ENCODE peak calls at places on chromosomes 12 and 14, in ten cellular contexts. One of them, this sample, is unnamed.
A peak's percentile ranks its signal among the peaks of the same experiment; 100 is the strongest.

GRCh38 chr12:6135071-6135470 is 10.6 kb upstream of the VWF start:
- DNase-seq in AG04450: no peak
- DNase-seq in brain microvascular endothelial cell: no peak
- DNase-seq in GM13977: no peak
- DNase-seq in HFF-Myc: no peak
- DNase-seq in ovary: no peak
- DNase-seq in fibroblast of the aortic adventitia: peak; percentile 85
- DNase-seq in esophagus squamous epithelium: no peak
- DNase-seq in neural crest cell: no peak
- DNase-seq in A549: no peak
- DNase-seq in this sample: no peak

GRCh38 chr14:100448376-100448775 is 125.2 kb downstream of the SLC25A47 start:
- DNase-seq in brain microvascular endothelial cell: no peak
- DNase-seq in fibroblast of the aortic adventitia: no peak
- DNase-seq in esophagus squamous epithelium: no peak
- DNase-seq in HFF-Myc: no peak
- DNase-seq in A549: no peak
- DNase-seq in GM13977: no peak
- DNase-seq in AG04450: no peak
- DNase-seq in neural crest cell: no peak
- DNase-seq in ovary: no peak
- DNase-seq in this sample: no peak

GRCh38 chr12:3313655-3314305 is 177.2 kb upstream of the PRMT8 start:
- DNase-seq in neural crest cell: no peak
- DNase-seq in AG04450: no peak
- DNase-seq in GM13977: peak; percentile 56
- DNase-seq in A549: peak; percentile 55
- DNase-seq in ovary: no peak
- DNase-seq in esophagus squamous epithelium: no peak
- DNase-seq in HFF-Myc: no peak
- DNase-seq in brain microvascular endothelial cell: no peak
- DNase-seq in fibroblast of the aortic adventitia: no peak
- DNase-seq in this sample: peak; percentile 41

GRCh38 chr12:93244514-93245077 is 133.1 kb upstream of the NUDT4 start:
- DNase-seq in HFF-Myc: no peak
- DNase-seq in GM13977: peak; percentile 28
- DNase-seq in esophagus squamous epithelium: no peak
- DNase-seq in AG04450: no peak
- DNase-seq in A549: no peak
- DNase-seq in fibroblast of the aortic adventitia: no peak
- DNase-seq in neural crest cell: no peak
- DNase-seq in ovary: no peak
- DNase-seq in brain microvascular endothelial cell: no peak
- DNase-seq in this sample: peak; percentile 43

GRCh38 chr14:105420141-105420975 is 731 bp downstream of the MTA1 start:
- DNase-seq in esophagus squamous epithelium: no peak
- DNase-seq in HFF-Myc: no peak
- DNase-seq in neural crest cell: no peak
- DNase-seq in GM13977: peak; percentile 72
- DNase-seq in AG04450: no peak
- DNase-seq in brain microvascular endothelial cell: no peak
- DNase-seq in A549: no peak
- DNase-seq in fibroblast of the aortic adventitia: no peak
- DNase-seq in ovary: no peak
- DNase-seq in this sample: peak; percentile 77

GRCh38 chr12:122203968-122204828 is 689 bp downstream of the B3GNT4 start:
- DNase-seq in brain microvascular endothelial cell: no peak
- DNase-seq in GM13977: no peak
- DNase-seq in esophagus squamous epithelium: no peak
- DNase-seq in ovary: no peak
- DNase-seq in neural crest cell: peak; percentile 32
- DNase-seq in fibroblast of the aortic adventitia: no peak
- DNase-seq in A549: no peak
- DNase-seq in AG04450: no peak
- DNase-seq in HFF-Myc: no peak
- DNase-seq in this sample: peak; percentile 38

GRCh38 chr12:113361574-113362370 is 3.4 kb downstream of the PLBD2 start:
- DNase-seq in brain microvascular endothelial cell: no peak
- DNase-seq in AG04450: no peak
- DNase-seq in esophagus squamous epithelium: no peak
- DNase-seq in HFF-Myc: no peak
- DNase-seq in ovary: peak; percentile 41
- DNase-seq in neural crest cell: no peak
- DNase-seq in A549: no peak
- DNase-seq in fibroblast of the aortic adventitia: peak; percentile 39
- DNase-seq in GM13977: no peak
- DNase-seq in this sample: no peak

GRCh38 chr12:106223485-106224391 is 24.1 kb downstream of the CKAP4 start:
- DNase-seq in esophagus squamous epithelium: no peak
- DNase-seq in AG04450: no peak
- DNase-seq in fibroblast of the aortic adventitia: peak; percentile 72
- DNase-seq in A549: peak; percentile 64
- DNase-seq in brain microvascular endothelial cell: peak; percentile 59
- DNase-seq in GM13977: peak; percentile 84
- DNase-seq in HFF-Myc: peak; percentile 21
- DNase-seq in neural crest cell: peak; percentile 80
- DNase-seq in ovary: peak; percentile 84
- DNase-seq in this sample: peak; percentile 88

GRCh38 chr12:108665608-108666202 is 32.0 kb upstream of the SELPLG start:
- DNase-seq in fibroblast of the aortic adventitia: no peak
- DNase-seq in esophagus squamous epithelium: no peak
- DNase-seq in ovary: no peak
- DNase-seq in HFF-Myc: no peak
- DNase-seq in neural crest cell: no peak
- DNase-seq in GM13977: no peak
- DNase-seq in A549: no peak
- DNase-seq in AG04450: no peak
- DNase-seq in brain microvascular endothelial cell: no peak
- DNase-seq in this sample: no peak

GRCh38 chr12:130838951-130839769 is at the start of gene STX2:
- DNase-seq in AG04450: peak; percentile 39
- DNase-seq in fibroblast of the aortic adventitia: peak; percentile 72
- DNase-seq in GM13977: peak; percentile 97
- DNase-seq in ovary: peak; percentile 91
- DNase-seq in esophagus squamous epithelium: peak; percentile 16
- DNase-seq in HFF-Myc: peak; percentile 55
- DNase-seq in brain microvascular endothelial cell: peak; percentile 70
- DNase-seq in A549: peak; percentile 86
- DNase-seq in neural crest cell: peak; percentile 85
- DNase-seq in this sample: peak; percentile 98

DNA sequence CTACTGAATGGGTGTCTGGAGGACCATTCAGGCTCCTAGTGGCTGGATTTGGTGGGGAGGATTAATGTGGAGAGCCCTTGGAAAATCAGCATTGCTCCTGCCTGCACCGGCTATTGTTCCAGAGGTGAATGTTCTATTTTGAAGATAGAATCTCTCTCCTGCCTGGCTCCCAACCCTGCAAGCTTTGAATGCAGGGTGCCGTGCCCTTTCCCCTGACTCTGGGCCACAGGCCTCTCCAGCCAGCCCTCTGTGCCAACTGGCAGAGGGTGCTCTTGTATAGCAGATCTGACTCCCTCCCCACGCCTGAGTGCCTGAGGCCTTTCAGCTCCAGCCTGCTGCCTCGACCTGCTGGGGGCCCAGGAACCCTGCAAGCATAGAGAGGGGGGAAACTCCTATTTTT is 106.8 kb downstream of the TMEM260 start:
- DNase-seq in AG04450: no peak
- DNase-seq in HFF-Myc: no peak
- DNase-seq in neural crest cell: no peak
- DNase-seq in GM13977: no peak
- DNase-seq in A549: no peak
- DNase-seq in brain microvascular endothelial cell: no peak
- DNase-seq in fibroblast of the aortic adventitia: no peak
- DNase-seq in esophagus squamous epithelium: no peak
- DNase-seq in ovary: no peak
- DNase-seq in this sample: no peak
- TF ChIP-seq CTCF in AG04450: no peak
- TF ChIP-seq CTCF in HFF-Myc: no peak
- TF ChIP-seq CTCF in neural crest cell: peak; percentile 31
- TF ChIP-seq CTCF in GM13977: no peak
- TF ChIP-seq CTCF in A549: no peak
- TF ChIP-seq CTCF in brain microvascular endothelial cell: no peak
- TF ChIP-seq CTCF in fibroblast of the aortic adventitia: no peak
- TF ChIP-seq CTCF in esophagus squamous epithelium: no peak
- TF ChIP-seq CTCF in ovary: no peak
- TF ChIP-seq CTCF in this sample: no peak

GRCh38 chr12:664779-665092 is 1.5 kb upstream of the NINJ2 start:
- DNase-seq in A549: no peak
- DNase-seq in fibroblast of the aortic adventitia: no peak
- DNase-seq in esophagus squamous epithelium: no peak
- DNase-seq in HFF-Myc: no peak
- DNase-seq in AG04450: no peak
- DNase-seq in ovary: no peak
- DNase-seq in GM13977: no peak
- DNase-seq in brain microvascular endothelial cell: no peak
- DNase-seq in neural crest cell: no peak
- DNase-seq in this sample: no peak
- TF ChIP-seq CTCF in A549: no peak
- TF ChIP-seq CTCF in fibroblast of the aortic adventitia: no peak
- TF ChIP-seq CTCF in esophagus squamous epithelium: no peak
- TF ChIP-seq CTCF in HFF-Myc: no peak
- TF ChIP-seq CTCF in AG04450: no peak
- TF ChIP-seq CTCF in ovary: no peak
- TF ChIP-seq CTCF in GM13977: no peak
- TF ChIP-seq CTCF in brain microvascular endothelial cell: no peak
- TF ChIP-seq CTCF in neural crest cell: no peak
- TF ChIP-seq CTCF in this sample: no peak

GRCh38 chr14:77125275-77126073 is 16.1 kb downstream of the ZDHHC22 start:
- DNase-seq in fibroblast of the aortic adventitia: no peak
- DNase-seq in esophagus squamous epithelium: no peak
- DNase-seq in brain microvascular endothelial cell: no peak
- DNase-seq in AG04450: no peak
- DNase-seq in HFF-Myc: no peak
- DNase-seq in GM13977: no peak
- DNase-seq in ovary: no peak
- DNase-seq in A549: no peak
- DNase-seq in neural crest cell: no peak
- DNase-seq in this sample: peak; percentile 11

GRCh38 chr14:77126074-77126325 is 15.6 kb downstream of the ZDHHC22 start:
- DNase-seq in HFF-Myc: no peak
- DNase-seq in fibroblast of the aortic adventitia: no peak
- DNase-seq in esophagus squamous epithelium: no peak
- DNase-seq in AG04450: no peak
- DNase-seq in A549: no peak
- DNase-seq in ovary: no peak
- DNase-seq in GM13977: no peak
- DNase-seq in brain microvascular endothelial cell: no peak
- DNase-seq in neural crest cell: no peak
- DNase-seq in this sample: no peak

GRCh38 chr14:77126461-77126990 is 15.1 kb downstream of the ZDHHC22 start:
- DNase-seq in brain microvascular endothelial cell: no peak
- DNase-seq in fibroblast of the aortic adventitia: no peak
- DNase-seq in ovary: no peak
- DNase-seq in neural crest cell: no peak
- DNase-seq in A549: no peak
- DNase-seq in esophagus squamous epithelium: no peak
- DNase-seq in GM13977: no peak
- DNase-seq in AG04450: no peak
- DNase-seq in HFF-Myc: no peak
- DNase-seq in this sample: peak; percentile 7

GRCh38 chr14:77123381-77124344 is 17.9 kb downstream of the ZDHHC22 start:
- DNase-seq in HFF-Myc: no peak
- DNase-seq in esophagus squamous epithelium: peak; percentile 8
- DNase-seq in brain microvascular endothelial cell: no peak
- DNase-seq in GM13977: no peak
- DNase-seq in fibroblast of the aortic adventitia: no peak
- DNase-seq in AG04450: no peak
- DNase-seq in neural crest cell: no peak
- DNase-seq in A549: no peak
- DNase-seq in ovary: no peak
- DNase-seq in this sample: peak; percentile 15

DNA sequence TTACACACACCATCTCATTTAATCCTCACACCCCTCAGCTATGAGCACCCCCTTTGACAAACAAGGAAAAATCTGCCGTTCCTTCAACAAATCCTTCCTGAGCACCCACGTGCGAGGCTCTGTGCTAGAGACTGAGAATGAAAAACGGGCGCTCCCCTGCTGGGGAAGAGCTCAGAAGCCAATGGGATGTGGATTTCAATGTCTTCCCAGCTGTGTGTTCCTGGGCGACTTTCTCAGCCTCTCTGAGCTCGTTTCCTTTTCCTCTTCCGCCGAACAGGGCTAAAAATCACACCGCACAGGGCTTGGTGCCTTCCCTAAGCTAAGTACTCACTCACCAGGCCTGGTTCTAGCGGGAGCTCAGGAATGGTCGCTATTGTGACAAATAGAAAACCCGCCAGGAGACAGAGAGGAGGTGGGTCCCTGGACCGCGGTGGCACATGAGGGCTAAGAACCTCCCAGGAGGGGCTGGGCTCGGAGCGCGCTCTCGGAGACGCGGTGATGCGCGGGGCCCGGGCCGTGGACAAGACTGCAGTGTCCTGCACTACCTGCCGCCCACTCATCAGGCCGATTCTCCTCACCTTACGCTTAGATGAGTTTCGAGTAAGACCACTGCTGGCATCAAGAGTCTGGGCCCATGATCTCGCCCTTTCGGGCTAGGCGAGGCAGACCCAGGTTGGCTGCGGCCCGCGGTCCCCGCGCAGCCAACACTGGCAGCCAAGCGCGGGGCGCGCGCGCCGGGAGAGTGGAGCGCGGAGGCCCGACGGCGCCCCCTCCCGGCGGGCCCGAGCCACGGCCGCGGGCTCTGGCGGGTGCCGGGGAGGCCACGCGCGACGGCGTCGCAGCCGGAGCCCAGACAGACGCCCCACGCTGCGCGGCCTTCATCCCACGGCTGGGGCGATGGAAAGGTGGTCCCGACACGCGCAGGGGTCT is 17.0 kb downstream of the ZDHHC22 start:
- DNase-seq in A549: peak; percentile 48
- DNase-seq in AG04450: no peak
- DNase-seq in HFF-Myc: no peak
- DNase-seq in fibroblast of the aortic adventitia: peak; percentile 28
- DNase-seq in GM13977: peak; percentile 79
- DNase-seq in ovary: peak; percentile 34
- DNase-seq in neural crest cell: peak; percentile 53
- DNase-seq in brain microvascular endothelial cell: no peak
- DNase-seq in esophagus squamous epithelium: no peak
- DNase-seq in this sample: peak; percentile 84
- TF ChIP-seq CTCF in A549: peak; percentile 92
- TF ChIP-seq CTCF in AG04450: no peak
- TF ChIP-seq CTCF in HFF-Myc: no peak
- TF ChIP-seq CTCF in fibroblast of the aortic adventitia: no peak
- TF ChIP-seq CTCF in GM13977: peak; percentile 87
- TF ChIP-seq CTCF in ovary: peak; percentile 68
- TF ChIP-seq CTCF in neural crest cell: peak; percentile 82
- TF ChIP-seq CTCF in brain microvascular endothelial cell: no peak
- TF ChIP-seq CTCF in esophagus squamous epithelium: no peak
- TF ChIP-seq CTCF in this sample: peak; percentile 87

DNA sequence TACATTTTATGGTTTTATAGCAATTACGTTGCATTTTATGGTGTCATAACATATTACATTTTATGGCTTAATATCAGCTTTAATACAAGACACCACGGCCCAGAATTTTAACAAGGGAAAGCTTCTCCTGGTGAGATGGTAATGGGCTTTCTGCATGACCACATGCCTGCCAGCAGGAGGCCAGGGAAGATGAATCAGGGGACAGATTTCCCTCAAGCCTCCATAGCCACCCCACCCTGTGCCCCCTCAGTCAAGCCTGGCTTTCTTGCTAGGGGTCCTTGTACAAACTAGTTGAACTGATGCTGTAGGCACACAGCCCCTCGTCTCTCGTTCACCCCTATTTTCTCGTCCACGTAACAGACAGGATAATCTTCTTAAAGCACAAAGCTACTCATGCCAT is 56.6 kb downstream of the HSPB8 start:
- DNase-seq in ovary: no peak
- DNase-seq in AG04450: no peak
- DNase-seq in brain microvascular endothelial cell: no peak
- DNase-seq in GM13977: no peak
- DNase-seq in HFF-Myc: no peak
- DNase-seq in neural crest cell: no peak
- DNase-seq in A549: peak; percentile 12
- DNase-seq in esophagus squamous epithelium: no peak
- DNase-seq in fibroblast of the aortic adventitia: no peak
- DNase-seq in this sample: no peak
- TF ChIP-seq CTCF in ovary: no peak
- TF ChIP-seq CTCF in AG04450: peak; percentile 34
- TF ChIP-seq CTCF in brain microvascular endothelial cell: no peak
- TF ChIP-seq CTCF in GM13977: no peak
- TF ChIP-seq CTCF in HFF-Myc: no peak
- TF ChIP-seq CTCF in neural crest cell: peak; percentile 61
- TF ChIP-seq CTCF in A549: no peak
- TF ChIP-seq CTCF in esophagus squamous epithelium: no peak
- TF ChIP-seq CTCF in fibroblast of the aortic adventitia: peak; percentile 26
- TF ChIP-seq CTCF in this sample: no peak